ENCODE peak calls at places on chromosomes 12 and 14, in four cellular contexts. E is IMR-90, J is mesenchymal stem cell, U is neuronal stem cell. A is an unnamed sample.

GRCh38 chr12:40222247-40222646 is 2.5 kb upstream of the LRRK2 start:
- DNase-seq in E (no peak), J (no peak), U (no peak), A (peak; percentile 5)

GRCh38 chr12:69575346-69575745 is 9.9 kb upstream of the CCT2 start:
- DNase-seq in E (peak; percentile 57), J (no peak), U (no peak), A (no peak)

GRCh38 chr12:116183741-116184141 is 93.8 kb downstream of the MED13L start:
- DNase-seq in E (peak; percentile 47), J (peak; percentile 30), U (no peak), A (no peak)

GRCh38 chr14:75961662-75962061 is 20.1 kb downstream of the TGFB3 start:
- DNase-seq in E (no peak), J (no peak), U (no peak), A (no peak)

GRCh38 chr12:68425998-68426397 is 93.8 kb upstream of the MDM1 start:
- DNase-seq in E (peak; percentile 92), J (peak; percentile 74), U (no peak), A (peak; percentile 80)

GRCh38 chr12:13163868-13164267 is 32.7 kb upstream of the EMP1 start:
- DNase-seq in E (no peak), J (no peak), U (no peak), A (peak; percentile 84)

GRCh38 chr12:120713861-120714482 is 3.7 kb downstream of the UNC119B start:
- DNase-seq in E (peak; percentile 82), J (peak; percentile 81), U (peak; percentile 83), A (peak; percentile 92)

GRCh38 chr12:22588817-22589216 is 36.2 kb upstream of the ETNK1 start:
- DNase-seq in E (no peak), J (no peak), U (no peak), A (no peak)

GRCh38 chr14:63404906-63405305 is 86.2 kb upstream of the GPHB5 start:
- DNase-seq in E (no peak), J (no peak), U (no peak), A (no peak)

GRCh38 chr14:35715079-35715478 is 94.0 kb downstream of the RALGAPA1 start:
- DNase-seq in E (no peak), J (no peak), U (no peak), A (no peak)

GRCh38 chr12:53688134-53688533 is 12.3 kb upstream of the ATP5MC2 start:
- DNase-seq in E (no peak), J (no peak), U (no peak), A (peak; percentile 24)

GRCh38 chr14:79285263-79285662 is 926.0 kb downstream of the DIO2 start:
- DNase-seq in E (no peak), J (no peak), U (no peak), A (no peak)

GRCh38 chr12:62361048-62361447 is 100.8 kb downstream of the USP15 start:
- DNase-seq in E (no peak), J (no peak), U (no peak), A (peak; percentile 0)

GRCh38 chr12:57093412-57094193 is 4.7 kb downstream of the NAB2 start:
- DNase-seq in E (peak; percentile 90), J (peak; percentile 87), U (peak; percentile 77), A (no peak)

GRCh38 chr12:5407457-5407856 is 24.5 kb upstream of the NTF3 start:
- DNase-seq in E (peak; percentile 65), J (no peak), U (peak; percentile 1), A (no peak)

GRCh38 chr12:30098677-30099076 is 314.9 kb upstream of the TMTC1 start:
- DNase-seq in E (no peak), J (no peak), U (peak; percentile 30), A (no peak)

GRCh38 chr12:47862157-47862556 is 42.5 kb upstream of the HDAC7 start:
- DNase-seq in E (no peak), J (no peak), U (no peak), A (no peak)

GRCh38 chr14:100865682-100866591 is 37.6 kb downstream of the RTL1 start:
- DNase-seq in E (no peak), J (no peak), U (no peak), A (no peak)

GRCh38 chr12:54304187-54304810 is 3.5 kb upstream of the NFE2 start:
- DNase-seq in E (no peak), J (peak; percentile 55), U (no peak), A (peak; percentile 89)

GRCh38 chr14:100524233-100524932 is 62.8 kb downstream of the BEGAIN start:
- DNase-seq in E (no peak), J (no peak), U (no peak), A (no peak)

GRCh38 chr12:113766880-113767878 is 198.9 kb downstream of the RBM19 start:
- DNase-seq in E (peak; percentile 78), J (peak; percentile 80), U (peak; percentile 58), A (peak; percentile 47)

GRCh38 chr12:78210894-78211302 is 380.2 kb downstream of the NAV3 start:
- DNase-seq in E (peak; percentile 81), J (peak; percentile 59), U (no peak), A (no peak)

GRCh38 chr12:3139760-3140159 is 62.6 kb downstream of the TSPAN9 start:
- DNase-seq in E (no peak), J (no peak), U (no peak), A (no peak)

GRCh38 chr14:40757376-40757775 is 849.3 kb upstream of the LRFN5 start:
- DNase-seq in E (no peak), J (no peak), U (no peak), A (no peak)

GRCh38 chr14:71193663-71194062 is 286.4 kb downstream of the PCNX1 start:
- DNase-seq in E (no peak), J (no peak), U (no peak), A (no peak)

GRCh38 chr14:69005432-69006148 is 26.5 kb upstream of the ACTN1 start:
- DNase-seq in E (peak; percentile 94), J (peak; percentile 97), U (peak; percentile 29), A (peak; percentile 43)

GRCh38 chr14:77124345-77125274 is 17.0 kb downstream of the ZDHHC22 start:
- DNase-seq in E (peak; percentile 16), J (peak; percentile 25), U (peak; percentile 40), A (peak; percentile 68)

GRCh38 chr12:68231229-68231628 is 5.6 kb upstream of the IL26 start:
- DNase-seq in E (no peak), J (no peak), U (no peak), A (no peak)

GRCh38 chr12:119804011-119804641 is 73.0 kb downstream of the CIT start:
- DNase-seq in E (peak; percentile 78), J (peak; percentile 85), U (peak; percentile 68), A (peak; percentile 32)

GRCh38 chr14:103628221-103628683 is 759 bp upstream of the KLC1 start:
- DNase-seq in E (peak; percentile 79), J (peak; percentile 90), U (peak; percentile 36), A (peak; percentile 96)

DNA sequence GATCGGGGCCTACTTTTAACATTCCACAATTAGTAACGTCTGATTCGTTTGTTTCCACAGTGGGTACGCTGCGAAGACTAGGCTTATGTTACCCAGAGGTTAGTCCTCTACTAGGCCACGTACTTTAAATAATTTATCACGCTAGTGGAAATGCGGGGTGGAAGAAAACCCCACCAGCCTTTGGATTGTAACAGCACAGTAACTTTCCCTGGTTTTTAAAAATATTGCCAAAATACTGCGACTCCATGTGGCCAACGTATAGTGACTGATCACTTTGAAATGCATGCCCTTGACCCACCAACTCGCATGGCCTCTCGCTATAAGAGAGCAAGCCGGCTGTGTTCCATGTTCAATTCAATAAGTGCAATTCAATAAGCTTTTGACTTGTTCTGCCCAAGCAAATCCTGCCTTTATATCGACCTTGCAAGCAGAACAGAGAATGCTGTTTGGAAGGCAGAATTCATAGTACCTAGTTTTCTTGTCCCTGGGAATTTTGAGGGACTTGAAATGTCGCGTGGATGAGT is 882 bp upstream of the GTF2A1 start:
- DNase-seq in E (peak; percentile 5), J (no peak), U (no peak), A (no peak)
- H4K8ac ChIP-seq in E (peak overlapping the region; percentile 89), J (peak overlapping the region; percentile 78), U (no peak overlapping the region), A (peak overlapping the region; percentile 82)

GRCh38 chr14:105324080-105324778 is 9.7 kb downstream of the PACS2 start:
- DNase-seq in E (no peak), J (no peak), U (no peak), A (no peak)

GRCh38 chr14:105326568-105326867 is 12.0 kb downstream of the PACS2 start:
- DNase-seq in E (no peak), J (no peak), U (no peak), A (no peak)

GRCh38 chr14:105324871-105325270 is 10.3 kb downstream of the PACS2 start:
- DNase-seq in E (no peak), J (no peak), U (no peak), A (no peak)

GRCh38 chr14:105325716-105326567 is 11.4 kb downstream of the PACS2 start:
- DNase-seq in E (no peak), J (no peak), U (no peak), A (no peak)

DNA sequence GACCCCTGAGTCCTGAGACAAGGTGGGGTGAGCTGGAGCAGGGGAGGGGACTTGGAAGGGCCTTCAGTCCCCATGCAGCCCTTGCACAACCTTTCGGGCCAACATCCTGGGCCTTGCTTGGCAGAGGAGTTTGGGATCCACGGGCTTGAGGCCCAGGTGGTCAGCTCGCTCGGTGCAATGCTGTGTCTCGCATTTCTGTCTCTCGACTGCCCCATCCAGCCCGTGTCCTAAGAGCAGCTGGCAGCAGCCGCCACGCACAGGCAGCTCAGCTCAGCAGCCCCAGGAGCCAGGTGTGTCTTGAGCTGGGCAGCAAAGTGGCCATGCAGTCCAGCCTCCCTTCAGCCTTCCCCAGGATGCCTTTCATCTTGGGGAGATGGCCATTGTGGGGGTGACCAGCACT is 10.8 kb downstream of the PACS2 start:
- DNase-seq in E (no peak), J (no peak), U (no peak), A (no peak)
- H2AK5ac ChIP-seq in E (no peak overlapping the region), J (no peak overlapping the region), U (no peak overlapping the region), A (no peak overlapping the region)

DNA sequence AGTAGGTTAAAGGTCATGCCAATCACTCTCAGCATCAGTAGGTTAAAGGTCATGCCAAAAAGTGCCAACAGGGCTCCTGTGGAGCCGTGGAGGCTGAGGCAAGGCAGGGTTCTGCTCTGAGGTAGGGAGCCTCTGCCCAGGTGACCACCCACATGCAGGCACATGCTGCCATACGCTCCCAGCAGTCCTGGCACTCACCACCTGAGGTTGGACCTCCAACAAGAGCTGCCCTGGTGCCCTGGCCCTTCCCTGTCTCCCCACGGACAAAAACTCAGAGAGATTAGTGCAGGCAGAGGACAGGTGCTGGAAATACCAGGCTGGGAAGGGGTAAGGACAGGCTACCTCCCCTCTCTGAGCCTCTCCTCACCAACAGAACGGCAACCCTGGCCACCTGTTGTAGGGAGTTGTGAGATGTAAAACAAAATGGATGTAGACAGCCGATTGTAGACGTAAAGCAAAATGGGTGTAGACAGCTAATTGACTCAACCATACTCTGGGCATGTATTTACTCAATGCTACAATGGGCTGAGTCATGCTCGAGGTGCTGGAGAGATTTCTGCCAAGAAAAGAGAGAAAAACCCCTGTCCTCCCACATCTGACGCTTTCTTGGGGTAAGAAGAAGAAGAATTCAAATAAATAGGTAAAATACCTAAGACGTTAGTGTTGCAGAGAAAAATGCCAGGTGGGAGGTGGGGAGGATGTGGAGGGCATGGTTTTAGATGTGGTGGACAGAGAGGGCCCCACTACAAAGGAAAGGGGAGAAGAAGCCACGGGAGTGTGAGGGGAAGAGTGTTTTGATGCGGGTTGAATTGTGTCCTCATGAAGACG is 32.4 kb downstream of the LTBP2 start:
- DNase-seq in E (peak; percentile 94), J (peak; percentile 79), U (no peak), A (peak; percentile 59)
- H3K27ac ChIP-seq in E (peak overlapping the region; percentile 80), J (peak overlapping the region; percentile 81), U (no peak overlapping the region), A (no peak overlapping the region)

GRCh38 chr12:124504273-124505000 is 63.0 kb downstream of the NCOR2 start:
- DNase-seq in E (no peak), J (peak; percentile 55), U (no peak), A (no peak)

GRCh38 chr12:124505001-124505818 is 62.2 kb downstream of the NCOR2 start:
- DNase-seq in E (no peak), J (no peak), U (no peak), A (no peak)

GRCh38 chr12:124501827-124502226 is 65.6 kb downstream of the NCOR2 start:
- DNase-seq in E (no peak), J (no peak), U (no peak), A (no peak)

GRCh38 chr12:124502379-124502778 is 65.0 kb downstream of the NCOR2 start:
- DNase-seq in E (no peak), J (no peak), U (no peak), A (no peak)

GRCh38 chr12:124503305-124503704 is 64.1 kb downstream of the NCOR2 start:
- DNase-seq in E (no peak), J (no peak), U (no peak), A (no peak)
- H4K8ac ChIP-seq in E (no peak overlapping the region), J (no peak overlapping the region), U (no peak overlapping the region), A (no peak overlapping the region)